ENCODE peak calls at places on chromosomes 5 and 9, in six cellular contexts. F, B, Y, A, C and S are unnamed samples.

GRCh38 chr5:140339636-140340035 is 6.8 kb downstream of the HBEGF start:
- DNase-seq in F (no peak), C (no peak), Y (no peak), A (no peak), B (no peak), S (no peak)

GRCh38 chr9:131809941-131810344 is 70.1 kb upstream of the RAPGEF1 start:
- DNase-seq in A (no peak), F (no peak), C (no peak), B (no peak), Y (no peak), S (no peak)

GRCh38 chr9:1462626-1463308 is 412.6 kb downstream of the DMRT2 start:
- DNase-seq in B (no peak), F (no peak), Y (no peak), C (no peak), A (no peak), S (no peak)

GRCh38 chr5:180523629-180524466 is 29.7 kb downstream of the CNOT6 start:
- DNase-seq in Y (no peak), A (no peak), B (peak; percentile 22), C (no peak), F (no peak), S (no peak)

GRCh38 chr9:107090218-107090617 is 192.9 kb upstream of the RAD23B start:
- DNase-seq in C (no peak), F (no peak), B (no peak), A (no peak), Y (no peak), S (no peak)

GRCh38 chr5:82584631-82585030 is 306.5 kb upstream of the RPS23 start:
- DNase-seq in A (no peak), B (no peak), Y (peak; percentile 81), F (no peak), C (no peak), S (no peak)

GRCh38 chr9:108802967-108803366 is 52.8 kb downstream of the ACTL7B start:
- DNase-seq in F (no peak), Y (no peak), C (no peak), B (no peak), A (no peak), S (no peak)

GRCh38 chr5:173618927-173619519 is 2.6 kb upstream of the BOD1 start:
- DNase-seq in B (peak; percentile 75), F (peak; percentile 37), A (no peak), Y (no peak), C (peak; percentile 64), S (peak; percentile 63)

GRCh38 chr9:78004478-78005229 is 27.0 kb downstream of the GNAQ start:
- DNase-seq in C (no peak), A (no peak), F (no peak), B (peak; percentile 55), Y (no peak), S (peak; percentile 25)

GRCh38 chr9:21994996-21995651 is 533 bp downstream of the CDKN2B-AS1 start:
- DNase-seq in A (peak; percentile 89), B (peak; percentile 57), C (peak; percentile 87), F (peak; percentile 87), Y (peak; percentile 89), S (peak; percentile 53)

GRCh38 chr5:75081510-75081909 is 29.2 kb upstream of the GCNT4 start:
- DNase-seq in Y (no peak), F (no peak), B (no peak), C (no peak), A (no peak), S (no peak)

GRCh38 chr5:105503950-105504349 is 1941.4 kb upstream of the NUDT12 start:
- DNase-seq in B (no peak), F (no peak), C (no peak), Y (no peak), A (no peak), S (no peak)

GRCh38 chr5:164360589-164360988 is 855.2 kb downstream of the MAT2B start:
- DNase-seq in C (no peak), F (no peak), B (no peak), Y (no peak), A (no peak), S (no peak)

GRCh38 chr5:65790371-65791163 is 68.6 kb downstream of the NLN start:
- DNase-seq in F (no peak), B (no peak), A (no peak), C (no peak), Y (no peak), S (no peak)

GRCh38 chr9:115891929-115892328 is 261.7 kb upstream of the PAPPA start:
- DNase-seq in Y (no peak), F (no peak), A (no peak), B (no peak), C (no peak), S (no peak)

GRCh38 chr5:136249678-136250266 is 56.8 kb upstream of the SMIM32 start:
- DNase-seq in F (peak; percentile 55), A (no peak), B (peak; percentile 83), Y (peak; percentile 80), C (peak; percentile 81), S (peak; percentile 70)

GRCh38 chr9:86766912-86767311 is 180.4 kb downstream of the GAS1 start:
- DNase-seq in F (peak; percentile 11), A (no peak), Y (peak; percentile 76), B (no peak), C (peak; percentile 45), S (peak; percentile 54)

GRCh38 chr9:69546265-69546664 is 125.9 kb downstream of the APBA1 start:
- DNase-seq in C (peak; percentile 75), B (peak; percentile 37), F (peak; percentile 22), Y (no peak), A (no peak), S (no peak)

GRCh38 chr9:3677541-3677940 is 151.7 kb upstream of the RFX3 start:
- DNase-seq in F (no peak), Y (no peak), C (no peak), B (no peak), A (no peak), S (no peak)

GRCh38 chr5:179822444-179822990 is 1.8 kb downstream of the SQSTM1 start:
- DNase-seq in A (no peak), Y (no peak), F (no peak), B (no peak), C (no peak), S (no peak)

GRCh38 chr9:130508218-130508617 is 63.5 kb downstream of the ASS1 start:
- DNase-seq in C (no peak), A (no peak), Y (no peak), B (no peak), F (no peak), S (no peak)

GRCh38 chr5:89265511-89266169 is 382.7 kb upstream of the MEF2C start:
- DNase-seq in F (no peak), B (no peak), Y (no peak), A (no peak), C (no peak), S (no peak)
- H3K27ac ChIP-seq in F (no peak overlapping the region), B (no peak overlapping the region), Y (no peak overlapping the region), A (no peak overlapping the region), C (no peak overlapping the region), S (no peak overlapping the region)

GRCh38 chr9:136093331-136093986 is 1.6 kb downstream of the NACC2 start:
- DNase-seq in C (no peak), B (peak; percentile 57), A (peak; percentile 69), F (no peak), Y (no peak), S (no peak)

GRCh38 chr9:136090768-136091581 is 4.1 kb downstream of the NACC2 start:
- DNase-seq in A (peak; percentile 62), Y (peak; percentile 92), B (no peak), F (peak; percentile 50), C (peak; percentile 44), S (no peak)

GRCh38 chr9:136092741-136093140 is 2.3 kb downstream of the NACC2 start:
- DNase-seq in B (no peak), Y (no peak), C (peak; percentile 8), F (no peak), A (peak; percentile 57), S (no peak)

GRCh38 chr9:136091582-136092352 is 3.3 kb downstream of the NACC2 start:
- DNase-seq in B (no peak), F (no peak), C (peak; percentile 17), Y (no peak), A (peak; percentile 57), S (no peak)

GRCh38 chr9:136092353-136092650 is 2.8 kb downstream of the NACC2 start:
- DNase-seq in F (no peak), C (peak; percentile 36), A (peak; percentile 49), B (no peak), Y (no peak), S (no peak)
- H3K27ac ChIP-seq in F (peak overlapping the region; percentile 93), C (no peak overlapping the region), A (peak overlapping the region; percentile 99), B (no peak overlapping the region), Y (peak overlapping the region; percentile 87), S (no peak overlapping the region)

DNA sequence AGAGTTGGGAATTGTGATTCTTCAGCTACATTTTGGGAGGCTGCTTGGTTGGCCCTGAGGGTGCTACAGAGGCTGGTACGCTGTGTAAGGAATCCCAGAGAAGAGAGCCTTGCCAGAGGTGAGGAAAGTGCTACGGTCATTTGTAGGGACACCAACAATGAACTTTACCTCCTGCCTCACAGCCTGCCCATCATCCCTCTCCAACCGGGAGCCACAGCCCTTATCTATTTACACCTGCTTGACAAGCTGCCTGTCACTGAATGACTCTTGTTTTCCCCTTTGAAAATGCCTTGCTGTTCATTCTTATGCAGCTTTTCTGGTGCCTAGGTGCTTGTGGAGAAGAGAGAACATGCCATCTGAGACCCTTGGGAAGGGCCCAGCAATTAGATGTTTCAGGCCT is 110.8 kb downstream of the PCSK1 start:
- DNase-seq in C (no peak), F (no peak), B (peak; percentile 28), A (no peak), Y (no peak), S (no peak)
- H3K27ac ChIP-seq in C (no peak overlapping the region), F (no peak overlapping the region), B (no peak overlapping the region), A (no peak overlapping the region), Y (no peak overlapping the region), S (no peak overlapping the region)

GRCh38 chr5:91383027-91383955 is at the start of gene ARRDC3:
- DNase-seq in A (peak; percentile 98), C (peak; percentile 98), F (peak; percentile 97), B (peak; percentile 99), Y (peak; percentile 99), S (peak; percentile 97)

GRCh38 chr5:91380491-91381133 is 2.5 kb downstream of the ARRDC3 start:
- DNase-seq in C (peak; percentile 99), B (peak; percentile 99), A (peak; percentile 99), F (peak; percentile 99), Y (peak; percentile 99), S (peak; percentile 99)

GRCh38 chr5:91381134-91381773 is 1.9 kb downstream of the ARRDC3 start:
- DNase-seq in F (no peak), A (no peak), Y (no peak), B (no peak), C (no peak), S (no peak)

GRCh38 chr5:91382530-91383026 is 539 bp downstream of the ARRDC3 start:
- DNase-seq in C (peak; percentile 48), F (peak; percentile 46), A (no peak), B (peak; percentile 58), Y (no peak), S (peak; percentile 63)

DNA sequence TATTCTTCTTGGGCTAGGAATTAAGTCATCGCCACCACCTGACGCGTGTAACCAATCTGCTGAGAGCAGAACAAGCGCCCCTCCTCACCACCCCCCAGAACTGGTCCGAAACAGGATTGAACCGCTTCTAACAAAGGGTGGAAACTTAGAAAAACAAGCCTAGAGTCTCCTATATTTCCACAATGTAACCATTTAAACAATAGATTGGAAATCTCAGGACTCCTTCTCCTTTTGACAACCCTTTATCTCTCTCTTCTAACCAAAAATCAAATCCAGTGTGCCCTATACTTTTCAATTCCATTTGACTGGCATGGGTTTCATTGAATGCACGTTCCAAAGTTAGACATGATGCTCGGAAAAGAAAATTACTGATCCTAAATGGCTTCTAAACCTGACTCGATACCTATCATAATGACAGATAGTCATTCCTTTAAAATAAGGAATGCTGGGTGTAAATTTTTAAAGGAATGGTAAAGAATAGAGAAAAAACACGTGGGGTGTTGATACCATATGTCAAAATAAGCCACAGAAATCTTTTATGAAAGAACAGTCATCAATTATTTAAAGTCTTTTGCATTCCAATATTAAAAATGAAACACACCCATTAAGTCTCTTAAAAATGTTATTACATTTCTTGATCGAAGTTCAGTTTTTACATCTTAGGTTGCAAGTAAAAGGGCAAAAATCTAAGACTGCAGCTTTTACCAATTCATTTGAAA is 1.2 kb downstream of the ARRDC3 start:
- DNase-seq in A (peak; percentile 65), Y (peak; percentile 82), F (peak; percentile 80), B (peak; percentile 92), C (peak; percentile 89), S (peak; percentile 91)
- H3K27ac ChIP-seq in A (peak overlapping the region; percentile 98), Y (no peak overlapping the region), F (peak overlapping the region; percentile 99), B (peak overlapping the region; percentile 100), C (peak overlapping the region; percentile 100), S (peak overlapping the region; percentile 95)